ENCODE peak calls at places on chromosome 16, in seven cellular contexts. Z is H1, K is ascending aorta, Q is prostate gland, E is fibroblast of pulmonary artery, T is GM13976, Y is OCI-LY7. D is an unnamed sample.

GRCh38 chr16:89383095-89384003 is 107.0 kb downstream of the ANKRD11 start:
- DNase-seq in Y (no peak), K (no peak), E (peak; percentile 45), T (no peak), Z (no peak), Q (peak; percentile 40), D (no peak)

GRCh38 chr16:13552062-13552959 is 367.6 kb upstream of the ERCC4 start:
- DNase-seq in Q (no peak), K (no peak), Y (no peak), Z (no peak), T (no peak), E (no peak), D (no peak)

GRCh38 chr16:57935904-57936303 is 35.0 kb downstream of the CNGB1 start:
- DNase-seq in T (no peak), E (no peak), Z (no peak), K (no peak), Y (no peak), Q (no peak), D (no peak)

GRCh38 chr16:64826374-64826773 is 295.5 kb downstream of the CDH11 start:
- DNase-seq in E (peak; percentile 24), Y (no peak), Q (no peak), Z (no peak), T (no peak), K (no peak), D (no peak)

GRCh38 chr16:1634541-1634940 is 22.4 kb downstream of the CRAMP1 start:
- DNase-seq in E (no peak), Z (no peak), T (no peak), Y (no peak), K (no peak), Q (no peak), D (no peak)

GRCh38 chr16:54173489-54173888 is 113.1 kb downstream of the IRX3 start:
- DNase-seq in Y (no peak), Q (no peak), K (no peak), Z (no peak), T (no peak), E (no peak), D (no peak)

GRCh38 chr16:85291302-85292148 is 179.3 kb upstream of the CIBAR2 start:
- DNase-seq in T (no peak), K (no peak), Q (no peak), E (no peak), Y (no peak), Z (no peak), D (no peak)

GRCh38 chr16:21277045-21277926 is 804 bp downstream of the CRYM start:
- DNase-seq in Q (no peak), Y (no peak), T (no peak), E (no peak), Z (no peak), K (no peak), D (no peak)

GRCh38 chr16:77584205-77584859 is 138.0 kb upstream of the NUDT7 start:
- DNase-seq in Z (no peak), K (no peak), T (peak; percentile 50), Y (peak; percentile 57), Q (peak; percentile 44), E (peak; percentile 87), D (no peak)

GRCh38 chr16:14015948-14016347 is 55.2 kb upstream of the MRTFB start:
- DNase-seq in Q (no peak), K (no peak), Z (no peak), T (no peak), Y (no peak), E (peak; percentile 73), D (no peak)

GRCh38 chr16:16150117-16150877 is 73.0 kb downstream of the ABCC6 start:
- DNase-seq in Z (no peak), E (peak; percentile 84), Q (peak; percentile 18), K (no peak), Y (no peak), T (no peak), D (no peak)

GRCh38 chr16:89370081-89370511 is 120.3 kb downstream of the ANKRD11 start:
- DNase-seq in Y (no peak), K (no peak), Z (no peak), T (no peak), E (no peak), Q (no peak), D (no peak)

GRCh38 chr16:12651765-12652531 is 151.7 kb downstream of the CPPED1 start:
- DNase-seq in E (no peak), Z (no peak), K (no peak), T (no peak), Y (no peak), Q (no peak), D (no peak)

GRCh38 chr16:269061-269796 is 6.5 kb downstream of the RGS11 start:
- DNase-seq in E (no peak), K (no peak), Y (no peak), Q (no peak), Z (no peak), T (no peak), D (no peak)

GRCh38 chr16:24686678-24687077 is 42.8 kb upstream of the TNRC6A start:
- DNase-seq in E (no peak), T (no peak), Q (no peak), Y (no peak), Z (no peak), K (no peak), D (no peak)

GRCh38 chr16:50467943-50468748 is 80.0 kb upstream of the NKD1 start:
- DNase-seq in Y (no peak), T (peak; percentile 70), Q (no peak), E (no peak), Z (no peak), K (no peak), D (peak; percentile 55)

GRCh38 chr16:85523602-85524364 is 89.3 kb upstream of the GSE1 start:
- DNase-seq in Q (no peak), K (no peak), T (no peak), Z (peak; percentile 23), Y (no peak), E (peak; percentile 34), D (no peak)

GRCh38 chr16:996672-997071 is 15.1 kb downstream of the SOX8 start:
- DNase-seq in K (no peak), Y (no peak), E (no peak), Q (no peak), T (no peak), Z (no peak), D (no peak)

GRCh38 chr16:71552698-71553503 is 24.0 kb downstream of the TAT start:
- DNase-seq in Z (no peak), T (no peak), E (no peak), Y (peak; percentile 17), K (no peak), Q (no peak), D (no peak)
- TF ChIP-seq CTCF in Z (peak; percentile 5), T (no peak), E (no peak), Y (peak; percentile 58), K (no peak), Q (no peak), D (no peak)

GRCh38 chr16:30378236-30379164 is 3.9 kb downstream of the SEPTIN1 start:
- DNase-seq in Q (peak; percentile 99), Z (peak; percentile 92), T (peak; percentile 99), Y (peak; percentile 99), K (peak; percentile 96), E (peak; percentile 98), D (peak; percentile 98)
- TF ChIP-seq CTCF in Q (peak; percentile 32), Z (no peak), T (no peak), Y (no peak), K (no peak), E (peak; percentile 28), D (no peak)

DNA sequence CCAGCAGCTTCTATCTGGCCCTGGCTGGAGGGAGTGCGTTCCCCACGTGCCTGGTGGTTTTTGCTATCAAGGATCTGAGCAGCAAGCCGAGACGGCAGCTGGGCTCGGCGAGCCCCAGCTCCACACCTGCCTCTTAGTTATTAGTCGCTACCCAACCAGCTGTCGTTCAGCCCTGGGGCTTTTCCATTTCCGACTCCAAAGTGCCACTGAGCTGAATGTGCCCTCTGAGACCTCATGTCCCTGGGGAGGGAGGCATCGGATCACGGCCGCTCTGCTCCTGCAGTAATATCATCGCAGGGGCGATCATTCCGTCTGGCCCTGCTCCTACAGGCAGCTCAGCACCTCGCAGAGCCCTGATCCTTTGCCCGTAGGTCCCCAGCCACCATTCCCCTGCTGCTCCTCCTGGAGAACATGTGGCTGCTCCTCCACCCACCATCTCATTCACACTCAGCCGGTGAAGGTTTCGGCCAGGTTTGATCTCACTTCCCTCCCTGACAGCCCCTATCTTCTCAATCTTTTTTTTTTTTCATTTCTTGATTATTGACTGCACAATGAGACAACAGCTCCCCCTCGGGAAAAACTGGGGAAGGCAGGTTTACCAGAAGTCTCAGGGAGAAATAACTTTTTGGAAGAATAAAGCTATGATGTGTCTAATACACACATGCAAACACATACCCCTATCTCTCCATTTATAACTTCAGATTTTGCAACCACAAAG is 86.7 kb downstream of the ZFHX3 start:
- DNase-seq in T (no peak), Q (no peak), K (no peak), Z (no peak), E (no peak), Y (no peak), D (no peak)
- TF ChIP-seq CTCF in T (no peak), Q (no peak), K (no peak), Z (no peak), E (peak; percentile 39), Y (peak; percentile 37), D (peak; percentile 55)

GRCh38 chr16:28491080-28491969 is 549 bp downstream of the CLN3 start:
- DNase-seq in T (peak; percentile 41), Q (peak; percentile 21), K (no peak), Z (no peak), Y (peak; percentile 42), E (peak; percentile 5), D (no peak)
- TF ChIP-seq CTCF in T (peak; percentile 11), Q (peak; percentile 33), K (no peak), Z (no peak), Y (peak; percentile 46), E (peak; percentile 34), D (no peak)

GRCh38 chr16:55655709-55656694 is at the start of gene SLC6A2:
- DNase-seq in T (no peak), Q (peak; percentile 22), K (no peak), E (no peak), Y (no peak), Z (peak; percentile 21), D (no peak)
- TF ChIP-seq CTCF in T (no peak), Q (peak; percentile 32), K (no peak), E (no peak), Y (no peak), Z (peak; percentile 40), D (no peak)

DNA sequence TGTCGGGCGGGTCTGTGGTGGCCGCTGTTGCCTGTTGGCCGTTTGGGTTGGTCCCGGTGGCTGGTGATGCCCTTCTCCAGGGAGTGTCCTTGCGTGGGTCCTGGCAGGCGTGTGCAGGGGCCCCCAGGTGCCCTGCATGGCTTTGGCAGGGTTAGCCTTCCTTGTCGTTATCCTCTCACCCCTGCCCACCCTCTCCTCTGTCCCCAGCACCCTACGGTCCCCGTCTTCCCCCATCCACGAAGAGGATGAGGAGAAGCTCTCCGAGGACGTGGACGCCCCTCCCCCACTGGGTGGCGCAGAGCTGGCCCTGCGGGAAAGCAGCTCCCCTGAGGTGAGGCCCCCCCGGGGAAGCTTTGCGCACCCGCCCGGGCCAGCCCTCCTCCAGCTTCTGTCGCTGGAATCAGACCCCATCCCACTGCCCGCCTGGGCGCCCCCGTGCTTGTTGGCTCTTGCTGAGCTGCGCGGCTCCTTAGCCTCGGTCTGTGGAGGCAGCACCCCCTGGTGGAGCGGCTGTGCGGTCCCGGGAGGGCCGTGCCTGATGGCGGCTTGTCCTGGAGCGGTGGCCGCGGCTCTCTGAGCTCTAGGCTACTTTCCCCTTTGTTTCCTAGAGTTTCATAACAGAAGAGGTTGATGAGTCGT is 10.6 kb upstream of the NUDT16L1 start:
- DNase-seq in K (no peak), E (peak; percentile 26), Z (peak; percentile 50), T (no peak), Y (no peak), Q (peak; percentile 64), D (no peak)
- TF ChIP-seq CTCF in K (no peak), E (peak; percentile 25), Z (peak; percentile 91), T (peak; percentile 34), Y (peak; percentile 60), Q (peak; percentile 73), D (no peak)

D was measured in mesothelial cell of epicardium.